ENCODE peak calls at places on chromosome 14, in five cellular contexts. U, W, S, B and X are unnamed samples.

GRCh38 chr14:51328942-51329350 is 88.9 kb downstream of the TMX1 start:
- DNase-seq in W (peak), U (no peak), S (no peak), B (peak), X (no peak)

GRCh38 chr14:72844528-72844927 is 49.4 kb downstream of the DPF3 start:
- DNase-seq in U (no peak), B (no peak), S (no peak), W (no peak), X (no peak)

GRCh38 chr14:81710232-81710845 is 176.7 kb upstream of the SEL1L start:
- DNase-seq in W (no peak), B (peak), U (peak), S (peak), X (peak)

GRCh38 chr14:22849212-22849819 is 12.9 kb downstream of the MMP14 start:
- DNase-seq in B (no peak), U (no peak), W (peak), S (no peak), X (no peak)

GRCh38 chr14:34912182-34912581 is 37.0 kb upstream of the BAZ1A start:
- DNase-seq in U (no peak), B (no peak), W (no peak), S (peak), X (no peak)

GRCh38 chr14:88831285-88831684 is 6.8 kb downstream of the TTC8 start:
- DNase-seq in S (no peak), U (no peak), B (peak), W (peak), X (no peak)

GRCh38 chr14:77580964-77581505 is 35.4 kb downstream of the SPTLC2 start:
- DNase-seq in W (no peak), S (no peak), B (peak), U (no peak), X (no peak)

GRCh38 chr14:75435473-75435872 is 7.7 kb downstream of the JDP2 start:
- DNase-seq in S (no peak), B (no peak), U (no peak), W (no peak), X (no peak)

GRCh38 chr14:73785336-73785833 is 66.2 kb upstream of the PTGR2 start:
- DNase-seq in U (peak), W (no peak), S (peak), B (peak), X (no peak)

DNA sequence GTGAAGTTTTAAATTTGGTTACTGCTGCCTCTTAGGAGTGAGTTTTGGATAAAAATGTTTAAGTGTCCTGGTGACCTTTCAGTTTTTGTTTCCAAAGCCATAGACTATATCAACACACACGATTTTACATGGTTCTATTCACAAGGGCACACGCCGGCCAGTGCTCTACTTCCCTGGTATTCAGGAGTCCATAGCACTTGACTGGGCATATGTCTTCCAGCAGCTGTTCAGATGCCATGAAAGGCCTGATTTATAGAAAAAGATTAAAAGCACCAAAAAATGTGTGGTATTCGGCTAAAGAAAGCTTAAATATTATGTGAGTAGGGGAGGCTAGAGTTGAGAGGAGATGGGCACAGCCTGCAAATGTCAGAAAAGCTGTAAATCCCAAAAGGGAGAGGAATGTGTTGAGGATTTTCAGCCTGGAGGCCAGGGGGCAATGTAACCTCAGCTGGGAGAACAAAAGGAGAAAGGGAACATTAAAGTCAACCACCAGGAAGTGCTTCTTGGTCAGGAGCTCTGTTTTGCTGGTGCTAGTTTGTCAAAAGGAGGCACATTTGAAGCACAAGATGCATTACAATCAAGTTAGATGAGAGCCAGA is 478.4 kb downstream of the RAD51B start:
- DNase-seq in S (no peak), B (peak), W (no peak), U (no peak), X (no peak)
- TF ChIP-seq CTCF in S (peak), B (peak), W (no peak), U (no peak), X (no peak)

GRCh38 chr14:95379634-95380033 is 59.9 kb upstream of the CLMN start:
- DNase-seq in B (no peak), W (no peak), U (no peak), S (no peak), X (no peak)
- TF ChIP-seq CTCF in B (no peak), W (no peak), U (no peak), S (no peak), X (no peak)

GRCh38 chr14:82710257-82710841 is 1176.7 kb upstream of the SEL1L start:
- DNase-seq in U (peak), W (peak), B (peak), S (peak), X (peak)
- TF ChIP-seq CTCF in U (peak), W (peak), B (peak), S (peak), X (peak)

GRCh38 chr14:106508216-106508615 is 981.8 kb downstream of the TMEM121 start:
- DNase-seq in W (no peak), S (no peak), B (no peak), U (no peak), X (no peak)
- TF ChIP-seq CTCF in W (no peak), S (peak), B (no peak), U (no peak), X (no peak)